ENCODE peak calls at places on chromosome 16, in ten cellular contexts. E is A549, U is thyroid gland, D is stomach, O is upper lobe of left lung, W is adrenal gland, H is tibial nerve, B is breast epithelium, K is sigmoid colon, L is body of pancreas. R is an unnamed sample.

GRCh38 chr16:56355786-56356275 is 69.5 kb downstream of the AMFR start:
- DNase-seq in H (no peak), U (no peak), B (no peak), L (peak; percentile 6), W (peak; percentile 11), O (peak; percentile 61), K (peak; percentile 64), E (no peak), D (peak; percentile 18), R (no peak)

GRCh38 chr16:20956319-20956718 is 55.7 kb downstream of the LYRM1 start:
- DNase-seq in K (no peak), W (no peak), O (no peak), H (no peak), U (no peak), E (no peak), L (no peak), D (no peak), B (no peak), R (no peak)

GRCh38 chr16:55021595-55022475 is 91.2 kb downstream of the IRX5 start:
- DNase-seq in D (no peak), W (no peak), O (no peak), U (no peak), E (peak; percentile 68), B (no peak), H (no peak), L (no peak), K (no peak), R (no peak)

GRCh38 chr16:926715-927114 is 44.1 kb downstream of the LMF1 start:
- DNase-seq in E (no peak), O (no peak), D (no peak), H (no peak), U (no peak), B (no peak), K (no peak), L (no peak), W (no peak), R (no peak)

GRCh38 chr16:78211951-78212350 is 112.5 kb downstream of the WWOX start:
- DNase-seq in O (no peak), D (peak; percentile 44), L (peak; percentile 10), H (no peak), K (no peak), E (peak; percentile 12), U (peak; percentile 48), W (no peak), B (peak; percentile 73), R (no peak)

GRCh38 chr16:68190745-68191510 is 45.0 kb downstream of the ESRP2 start:
- DNase-seq in U (no peak), W (no peak), L (no peak), K (no peak), B (no peak), E (no peak), H (no peak), O (no peak), D (no peak), R (no peak)

GRCh38 chr16:78365376-78365775 is 265.9 kb downstream of the WWOX start:
- DNase-seq in L (no peak), D (no peak), H (no peak), B (no peak), U (no peak), K (no peak), O (no peak), E (no peak), W (no peak), R (no peak)

GRCh38 chr16:72429566-72430160 is 257.7 kb upstream of the PMFBP1 start:
- DNase-seq in B (no peak), K (no peak), D (no peak), U (no peak), L (no peak), O (no peak), H (no peak), W (no peak), E (no peak), R (no peak)

GRCh38 chr16:86668136-86668535 is 89.8 kb downstream of the FOXL1 start:
- DNase-seq in O (no peak), E (peak; percentile 42), U (no peak), B (no peak), D (no peak), K (no peak), L (no peak), H (no peak), W (no peak), R (no peak)

GRCh38 chr16:72036098-72036497 is 18.2 kb upstream of the HP start:
- DNase-seq in K (no peak), B (no peak), D (no peak), E (no peak), U (no peak), W (no peak), H (no peak), O (no peak), L (no peak), R (no peak)

GRCh38 chr16:87233928-87234327 is 83.3 kb downstream of the C16orf95 start:
- DNase-seq in H (no peak), K (no peak), W (peak; percentile 22), B (no peak), D (no peak), L (peak; percentile 40), U (no peak), O (no peak), E (peak; percentile 36), R (no peak)

GRCh38 chr16:31886227-31886626 is 12.6 kb downstream of the ZNF267 start:
- DNase-seq in B (no peak), O (no peak), W (no peak), D (no peak), L (no peak), E (no peak), U (no peak), K (no peak), H (no peak), R (no peak)
- H3K9me3 ChIP-seq in B (no peaks in the 10 kb centered on the region), O (no peaks in the 10 kb centered on the region), W (no peaks in the 10 kb centered on the region), D (no peaks in the 10 kb centered on the region), L (no peaks in the 10 kb centered on the region), E (peaks cover 84% of the 10 kb centered on the region), U (no peaks in the 10 kb centered on the region), K (no peaks in the 10 kb centered on the region), H (no peaks in the 10 kb centered on the region), R (no peaks in the 10 kb centered on the region)

DNA sequence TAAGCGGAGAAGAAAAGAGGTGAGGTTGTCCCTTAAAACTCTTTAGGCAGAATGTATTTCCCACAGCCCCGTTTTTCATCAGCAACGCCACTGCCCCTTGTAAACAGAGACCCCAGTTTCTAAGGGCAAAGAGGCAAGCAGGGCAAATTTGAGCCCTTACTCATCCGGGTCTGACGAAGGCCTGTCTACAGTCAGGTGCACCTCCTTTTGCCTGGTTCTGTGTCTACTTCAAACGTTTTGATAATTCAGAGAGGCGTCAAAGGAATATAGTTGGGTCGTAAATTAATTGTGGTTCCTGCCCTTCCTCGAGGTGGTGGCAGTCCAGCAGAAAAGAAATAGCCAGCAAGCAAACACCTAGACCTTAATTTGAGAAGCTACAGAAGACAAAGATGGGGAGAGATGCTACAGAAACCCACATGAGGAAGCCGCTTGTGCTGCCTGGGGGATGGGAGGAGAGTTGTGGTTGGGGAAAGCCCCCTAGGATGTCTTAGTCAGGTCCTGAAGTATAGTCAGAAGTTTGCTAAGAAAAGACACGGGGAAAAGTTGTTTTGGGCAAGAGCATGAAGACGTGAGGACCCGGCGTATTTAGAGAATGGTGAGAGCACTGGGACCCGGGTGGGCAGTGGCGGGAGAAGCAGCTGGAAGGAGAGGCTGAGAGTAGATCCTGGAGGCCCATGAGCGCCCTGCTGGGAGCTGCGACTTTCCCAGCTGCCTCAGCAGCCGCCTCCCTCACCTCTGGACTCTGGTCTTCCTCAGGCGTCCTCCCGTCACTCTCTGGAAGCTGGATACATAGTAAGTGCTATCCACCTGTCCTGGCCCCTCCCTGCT is 2.4 kb downstream of the FBRS start:
- DNase-seq in U (no peak), B (no peak), E (no peak), W (no peak), K (no peak), D (no peak), L (no peak), O (no peak), H (no peak), R (no peak)
- TF ChIP-seq POLR2A in U (no peak), B (no peak), E (no peak), W (no peak), K (no peak), D (no peak), L (no peak), O (no peak), H (no peak), R (no peak)

GRCh38 chr16:35745821-35746248 is 2286.4 kb downstream of the TP53TG3F start:
- DNase-seq in H (no peak), E (no peak), L (no peak), B (no peak), D (no peak), W (no peak), O (peak; percentile 44), U (no peak), K (no peak), R (no peak)
- H3K9me3 ChIP-seq in H (no peaks in the 10 kb centered on the region), E (no peaks in the 10 kb centered on the region), L (no peaks in the 10 kb centered on the region), B (peaks cover 61% of the 10 kb centered on the region), D (peaks cover 53% of the 10 kb centered on the region), W (no peaks in the 10 kb centered on the region), O (peaks cover 51% of the 10 kb centered on the region), U (no peaks in the 10 kb centered on the region), K (peaks cover 33% of the 10 kb centered on the region), R (peaks cover 3% of the 10 kb centered on the region)

GRCh38 chr16:5071681-5072333 is at the start of gene ALG1:
- DNase-seq in U (peak; percentile 91), K (peak; percentile 95), W (peak; percentile 89), H (peak; percentile 87), E (peak; percentile 89), L (peak; percentile 92), D (peak; percentile 91), O (peak; percentile 98), B (peak; percentile 85), R (peak; percentile 33)
- TF ChIP-seq POLR2A in U (peak; percentile 81), K (peak; percentile 59), W (peak; percentile 61), H (peak; percentile 60), E (peak; percentile 98), L (peak; percentile 92), D (no peak), O (peak; percentile 78), B (peak; percentile 50), R (peak; percentile 73)

GRCh38 chr16:22335668-22336246 is 38.5 kb downstream of the POLR3E start:
- DNase-seq in W (no peak), O (no peak), B (no peak), L (no peak), D (no peak), U (no peak), K (no peak), E (no peak), H (no peak), R (no peak)

GRCh38 chr16:22340945-22341344 is 33.5 kb downstream of the CDR2 start:
- DNase-seq in L (no peak), U (no peak), K (no peak), W (no peak), E (no peak), O (no peak), D (no peak), H (no peak), B (no peak), R (no peak)

GRCh38 chr16:22337045-22337444 is 37.4 kb downstream of the CDR2 start:
- DNase-seq in D (no peak), W (no peak), O (no peak), E (no peak), U (no peak), H (no peak), B (no peak), L (no peak), K (no peak), R (no peak)

GRCh38 chr16:22336581-22336980 is 37.8 kb downstream of the CDR2 start:
- DNase-seq in W (no peak), E (no peak), K (no peak), U (no peak), D (no peak), H (no peak), O (no peak), B (no peak), L (no peak), R (no peak)

GRCh38 chr16:22337849-22338248 is 36.6 kb downstream of the CDR2 start:
- DNase-seq in B (no peak), H (no peak), L (no peak), W (no peak), D (no peak), K (no peak), E (no peak), O (no peak), U (no peak), R (no peak)
- H3K9me3 ChIP-seq in B (peaks cover 18% of the 10 kb centered on the region), H (no peaks in the 10 kb centered on the region), L (no peaks in the 10 kb centered on the region), W (no peaks in the 10 kb centered on the region), D (no peaks in the 10 kb centered on the region), K (no peaks in the 10 kb centered on the region), E (peaks cover 45% of the 10 kb centered on the region), O (peaks cover 12% of the 10 kb centered on the region), U (no peaks in the 10 kb centered on the region), R (peaks cover 17% of the 10 kb centered on the region)